ENCODE peak calls at places on chromosomes 13 and 19, in six cellular contexts. O is stromal cell of bone marrow; V is B cell; J is cardiac fibroblast; E is activated CD4-positive, CD25-positive, alpha-beta regulatory T cell treated with anti-CD3 and anti-CD28 coated beads, Interleukin-2, amount 50 U/mL, for 16 hours; R is NCI-H2081. C is an unnamed sample.

GRCh38 chr19:44582581-44583265 is 30.6 kb upstream of the IGSF23 start:
- DNase-seq in J (peak; percentile 38), V (no peak), O (no peak), R (no peak), E (no peak), C (no peak)

GRCh38 chr13:99434258-99434788 is 66.9 kb upstream of the TM9SF2 start:
- DNase-seq in V (peak; percentile 53), O (no peak), J (no peak), E (peak; percentile 58), R (no peak), C (no peak)

GRCh38 chr13:48295271-48295670 is 8.3 kb upstream of the RB1 start:
- DNase-seq in E (no peak), R (no peak), O (no peak), V (no peak), J (no peak), C (no peak)

GRCh38 chr19:52570005-52570861 is at the start of gene ZNF701:
- DNase-seq in E (peak; percentile 86), V (peak; percentile 95), O (peak; percentile 76), R (peak; percentile 86), J (peak; percentile 94), C (peak; percentile 50)

GRCh38 chr13:95354680-95355487 is 53.6 kb upstream of the ABCC4 start:
- DNase-seq in R (peak; percentile 5), O (no peak), V (no peak), J (peak; percentile 22), E (no peak), C (no peak)

GRCh38 chr19:3146677-3147100 is 10.9 kb downstream of the GNA15 start:
- DNase-seq in V (peak; percentile 66), O (no peak), E (peak; percentile 53), J (no peak), R (no peak), C (no peak)

GRCh38 chr19:35140898-35141626 is 2.0 kb upstream of the FXYD7 start:
- DNase-seq in E (peak; percentile 93), O (peak; percentile 71), J (peak; percentile 94), R (peak; percentile 17), V (peak; percentile 92), C (no peak)

GRCh38 chr19:4870025-4870700 is 2.7 kb upstream of the PLIN3 start:
- DNase-seq in V (no peak), J (peak; percentile 94), R (no peak), E (no peak), O (peak; percentile 92), C (peak; percentile 82)

GRCh38 chr13:86946734-86947133 is 724.4 kb upstream of the SLITRK5 start:
- DNase-seq in R (no peak), E (no peak), O (no peak), V (no peak), J (no peak), C (no peak)

GRCh38 chr13:98632971-98633370 is 56.1 kb upstream of the STK24 start:
- DNase-seq in V (no peak), O (no peak), J (peak; percentile 12), E (no peak), R (no peak), C (no peak)

GRCh38 chr13:69077267-69077666 is 1030.4 kb upstream of the ATXN8OS start:
- DNase-seq in E (no peak), V (no peak), J (no peak), R (no peak), O (no peak), C (no peak)

GRCh38 chr13:51000576-51001260 is 91.1 kb downstream of the RNASEH2B start:
- DNase-seq in V (no peak), E (no peak), O (peak; percentile 74), J (peak; percentile 66), R (peak; percentile 97), C (peak; percentile 53)

GRCh38 chr13:60062502-60062901 is 101.2 kb downstream of the DIAPH3 start:
- DNase-seq in J (no peak), V (no peak), O (no peak), E (no peak), R (no peak), C (no peak)

GRCh38 chr19:47447470-47448359 is 24.0 kb downstream of the SLC8A2 start:
- DNase-seq in V (peak; percentile 52), O (no peak), J (peak; percentile 43), E (no peak), R (peak; percentile 26), C (no peak)

GRCh38 chr19:10751109-10751972 is 33.5 kb downstream of the DNM2 start:
- DNase-seq in J (peak; percentile 24), O (no peak), R (no peak), E (no peak), V (no peak), C (no peak)

GRCh38 chr19:18401580-18402112 is 4.2 kb upstream of the LRRC25 start:
- DNase-seq in R (no peak), J (peak; percentile 85), E (no peak), V (peak; percentile 73), O (no peak), C (no peak)

GRCh38 chr19:35088514-35088913 is 27.1 kb upstream of the FXYD3 start:
- DNase-seq in O (peak; percentile 27), J (peak; percentile 73), R (no peak), E (no peak), V (no peak), C (peak; percentile 72)

GRCh38 chr13:44819245-44819644 is 170.0 kb downstream of the NUFIP1 start:
- DNase-seq in V (no peak), R (no peak), J (peak; percentile 71), O (no peak), E (no peak), C (no peak)

GRCh38 chr13:57813641-57814040 is 182.1 kb downstream of the PCDH17 start:
- DNase-seq in R (no peak), V (no peak), J (no peak), E (no peak), O (no peak), C (no peak)

GRCh38 chr19:1427221-1427620 is 11.0 kb upstream of the RPS15 start:
- DNase-seq in R (no peak), J (no peak), V (no peak), E (no peak), O (no peak), C (no peak)

GRCh38 chr19:53389591-53390377 is 5.2 kb upstream of the ZNF765 start:
- DNase-seq in J (no peak), O (no peak), V (no peak), E (no peak), R (no peak), C (no peak)

GRCh38 chr13:99056381-99057014 is 78.6 kb upstream of the DOCK9 start:
- DNase-seq in O (no peak), J (no peak), E (no peak), R (no peak), V (no peak), C (no peak)

GRCh38 chr19:31152906-31153305 is 196.3 kb downstream of the TSHZ3 start:
- DNase-seq in V (no peak), E (no peak), J (no peak), O (no peak), R (no peak), C (no peak)

GRCh38 chr13:100483836-100484381 is 104.7 kb downstream of the GGACT start:
- DNase-seq in J (no peak), E (no peak), R (no peak), O (no peak), V (no peak), C (no peak)

GRCh38 chr19:54470991-54471782 is 1.9 kb downstream of the CDC42EP5 start:
- DNase-seq in V (no peak), O (no peak), R (no peak), E (no peak), J (no peak), C (no peak)

GRCh38 chr19:11420894-11421606 is 1.9 kb upstream of the RGL3 start:
- DNase-seq in V (peak; percentile 54), J (no peak), O (no peak), R (no peak), E (no peak), C (no peak)

GRCh38 chr19:13045812-13046211 is 50.5 kb downstream of the NFIX start:
- DNase-seq in J (no peak), E (no peak), R (no peak), V (no peak), O (no peak), C (no peak)

GRCh38 chr13:29594710-29595379 is 643 bp downstream of the SLC7A1 start:
- DNase-seq in R (peak; percentile 49), O (peak; percentile 45), J (peak; percentile 66), E (peak; percentile 41), V (peak; percentile 74), C (no peak)

GRCh38 chr19:958967-959685 is 25.0 kb upstream of the WDR18 start:
- DNase-seq in R (no peak), O (no peak), J (no peak), V (no peak), E (no peak), C (no peak)

GRCh38 chr19:50416034-50416814 is 2.5 kb upstream of the SPIB start:
- DNase-seq in E (no peak), O (no peak), V (peak; percentile 51), J (no peak), R (no peak), C (no peak)

GRCh38 chr13:41384749-41385503 is 72.4 kb upstream of the RGCC start:
- DNase-seq in V (no peak), E (no peak), J (peak; percentile 34), R (no peak), O (no peak), C (no peak)

GRCh38 chr13:109288151-109288709 is 498.2 kb downstream of the IRS2 start:
- DNase-seq in V (no peak), O (no peak), R (no peak), J (peak; percentile 29), E (no peak), C (no peak)

GRCh38 chr19:48819366-48819816 is 8.6 kb upstream of the BCAT2 start:
- DNase-seq in E (no peak), R (peak; percentile 61), V (no peak), O (peak; percentile 93), J (peak; percentile 99), C (peak; percentile 92)

GRCh38 chr19:6065685-6066365 is 44.5 kb downstream of the RFX2 start:
- DNase-seq in V (no peak), J (peak; percentile 58), E (no peak), O (no peak), R (peak; percentile 74), C (no peak)

GRCh38 chr13:106318941-106319411 is 216.5 kb downstream of the EFNB2 start:
- DNase-seq in V (no peak), O (peak; percentile 33), E (no peak), J (peak; percentile 87), R (no peak), C (peak; percentile 57)